ENCODE peak calls at places on chromosomes 2 and 18, in eight cellular contexts. One of them, this sample, is unnamed. For H3K4me1, the result is how much of the 10 kb centered on the place peaks cover.

GRCh38 chr18:76213996-76214395 is 281.0 kb downstream of the ZNF516 start:
- DNase-seq in A673: no peak
- DNase-seq in A549: no peak
- DNase-seq in CD8-positive, alpha-beta T cell: no peak
- DNase-seq in OCI-LY7: no peak
- DNase-seq in neuronal stem cell: no peak
- DNase-seq in HCT116: no peak
- DNase-seq in thoracic aorta: no peak
- DNase-seq in this sample: no peak

GRCh38 chr2:165868211-165868610 is 74.2 kb upstream of the GALNT3 start:
- DNase-seq in A673: peak
- DNase-seq in A549: no peak
- DNase-seq in CD8-positive, alpha-beta T cell: no peak
- DNase-seq in OCI-LY7: no peak
- DNase-seq in neuronal stem cell: no peak
- DNase-seq in HCT116: no peak
- DNase-seq in thoracic aorta: no peak
- DNase-seq in this sample: no peak

GRCh38 chr2:219954331-219954730 is 326.9 kb downstream of the SLC4A3 start:
- DNase-seq in A673: no peak
- DNase-seq in A549: no peak
- DNase-seq in CD8-positive, alpha-beta T cell: no peak
- DNase-seq in OCI-LY7: no peak
- DNase-seq in neuronal stem cell: no peak
- DNase-seq in HCT116: no peak
- DNase-seq in thoracic aorta: no peak
- DNase-seq in this sample: no peak

GRCh38 chr2:197628043-197628500 is 47.3 kb downstream of the RFTN2 start:
- DNase-seq in A673: no peak
- DNase-seq in A549: no peak
- DNase-seq in CD8-positive, alpha-beta T cell: no peak
- DNase-seq in OCI-LY7: no peak
- DNase-seq in neuronal stem cell: peak
- DNase-seq in HCT116: no peak
- DNase-seq in thoracic aorta: no peak
- DNase-seq in this sample: no peak

GRCh38 chr2:96265349-96265839 is 403 bp downstream of the TMEM127 start:
- DNase-seq in A673: peak
- DNase-seq in A549: peak
- DNase-seq in CD8-positive, alpha-beta T cell: no peak
- DNase-seq in OCI-LY7: peak
- DNase-seq in neuronal stem cell: no peak
- DNase-seq in HCT116: no peak
- DNase-seq in thoracic aorta: peak
- DNase-seq in this sample: peak

GRCh38 chr18:26458526-26459232 is 89.7 kb downstream of the KCTD1 start:
- DNase-seq in A673: no peak
- DNase-seq in A549: no peak
- DNase-seq in CD8-positive, alpha-beta T cell: no peak
- DNase-seq in OCI-LY7: no peak
- DNase-seq in neuronal stem cell: no peak
- DNase-seq in HCT116: no peak
- DNase-seq in thoracic aorta: no peak
- DNase-seq in this sample: no peak

GRCh38 chr2:25447018-25447417 is 105.3 kb upstream of the DNMT3A start:
- DNase-seq in A673: no peak
- DNase-seq in A549: no peak
- DNase-seq in CD8-positive, alpha-beta T cell: no peak
- DNase-seq in OCI-LY7: no peak
- DNase-seq in neuronal stem cell: no peak
- DNase-seq in HCT116: no peak
- DNase-seq in thoracic aorta: no peak
- DNase-seq in this sample: no peak

GRCh38 chr2:206004004-206004693 is 81.8 kb downstream of the INO80D start:
- DNase-seq in A673: peak
- DNase-seq in A549: no peak
- DNase-seq in CD8-positive, alpha-beta T cell: no peak
- DNase-seq in OCI-LY7: peak
- DNase-seq in neuronal stem cell: peak
- DNase-seq in HCT116: peak
- DNase-seq in thoracic aorta: no peak
- DNase-seq in this sample: no peak

GRCh38 chr2:3667151-3667631 is 9.2 kb downstream of the ALLC start:
- DNase-seq in A673: no peak
- DNase-seq in A549: no peak
- DNase-seq in CD8-positive, alpha-beta T cell: no peak
- DNase-seq in OCI-LY7: no peak
- DNase-seq in neuronal stem cell: no peak
- DNase-seq in HCT116: no peak
- DNase-seq in thoracic aorta: no peak
- DNase-seq in this sample: no peak

GRCh38 chr2:129711816-129712420 is 267.5 kb upstream of the RAB6C start:
- DNase-seq in A673: no peak
- DNase-seq in A549: no peak
- DNase-seq in CD8-positive, alpha-beta T cell: no peak
- DNase-seq in OCI-LY7: no peak
- DNase-seq in neuronal stem cell: no peak
- DNase-seq in HCT116: no peak
- DNase-seq in thoracic aorta: no peak
- DNase-seq in this sample: no peak

GRCh38 chr2:38224821-38225450 is 149.0 kb upstream of the CYP1B1 start:
- DNase-seq in A673: no peak
- DNase-seq in A549: no peak
- DNase-seq in CD8-positive, alpha-beta T cell: no peak
- DNase-seq in OCI-LY7: no peak
- DNase-seq in neuronal stem cell: no peak
- DNase-seq in HCT116: no peak
- DNase-seq in thoracic aorta: no peak
- DNase-seq in this sample: no peak

GRCh38 chr2:191758420-191759199 is 80.7 kb downstream of the NABP1 start:
- DNase-seq in A673: peak
- DNase-seq in A549: peak
- DNase-seq in CD8-positive, alpha-beta T cell: peak
- DNase-seq in OCI-LY7: peak
- DNase-seq in neuronal stem cell: peak
- DNase-seq in HCT116: peak
- DNase-seq in thoracic aorta: no peak
- DNase-seq in this sample: peak

GRCh38 chr2:37569986-37570688 is 101.3 kb downstream of the CDC42EP3 start:
- DNase-seq in A673: no peak
- DNase-seq in A549: no peak
- DNase-seq in CD8-positive, alpha-beta T cell: no peak
- DNase-seq in OCI-LY7: no peak
- DNase-seq in neuronal stem cell: no peak
- DNase-seq in HCT116: no peak
- DNase-seq in thoracic aorta: no peak
- DNase-seq in this sample: no peak

GRCh38 chr18:36901277-36901701 is 72.4 kb downstream of the KIAA1328 start:
- DNase-seq in A673: no peak
- DNase-seq in A549: no peak
- DNase-seq in CD8-positive, alpha-beta T cell: no peak
- DNase-seq in OCI-LY7: no peak
- DNase-seq in neuronal stem cell: no peak
- DNase-seq in HCT116: no peak
- DNase-seq in thoracic aorta: no peak
- DNase-seq in this sample: no peak

GRCh38 chr2:54663424-54664030 is 59.9 kb upstream of the EML6 start:
- DNase-seq in A673: no peak
- DNase-seq in A549: no peak
- DNase-seq in CD8-positive, alpha-beta T cell: no peak
- DNase-seq in OCI-LY7: no peak
- DNase-seq in neuronal stem cell: no peak
- DNase-seq in HCT116: no peak
- DNase-seq in thoracic aorta: no peak
- DNase-seq in this sample: no peak

GRCh38 chr2:225431387-225431786 is 31.9 kb downstream of the NYAP2 start:
- DNase-seq in A673: peak
- DNase-seq in A549: no peak
- DNase-seq in CD8-positive, alpha-beta T cell: no peak
- DNase-seq in OCI-LY7: no peak
- DNase-seq in neuronal stem cell: no peak
- DNase-seq in HCT116: no peak
- DNase-seq in thoracic aorta: no peak
- DNase-seq in this sample: no peak

GRCh38 chr2:233026211-233026813 is 6.2 kb upstream of the NEU2 start:
- DNase-seq in A673: no peak
- DNase-seq in A549: no peak
- DNase-seq in CD8-positive, alpha-beta T cell: no peak
- DNase-seq in OCI-LY7: no peak
- DNase-seq in neuronal stem cell: no peak
- DNase-seq in HCT116: no peak
- DNase-seq in thoracic aorta: no peak
- DNase-seq in this sample: peak

GRCh38 chr2:205477016-205477705 is 205.1 kb upstream of the NRP2 start:
- DNase-seq in A673: no peak
- DNase-seq in A549: no peak
- DNase-seq in CD8-positive, alpha-beta T cell: no peak
- DNase-seq in OCI-LY7: no peak
- DNase-seq in neuronal stem cell: no peak
- DNase-seq in HCT116: no peak
- DNase-seq in thoracic aorta: no peak
- DNase-seq in this sample: no peak

GRCh38 chr2:86039178-86039962 is 66.3 kb downstream of the POLR1A start:
- DNase-seq in A673: no peak
- DNase-seq in A549: no peak
- DNase-seq in CD8-positive, alpha-beta T cell: peak
- DNase-seq in OCI-LY7: peak
- DNase-seq in neuronal stem cell: no peak
- DNase-seq in HCT116: no peak
- DNase-seq in thoracic aorta: no peak
- DNase-seq in this sample: peak
- H3K4me1 ChIP-seq in A673: under half
- H3K4me1 ChIP-seq in A549: under half
- H3K4me1 ChIP-seq in CD8-positive, alpha-beta T cell: half or more
- H3K4me1 ChIP-seq in OCI-LY7: half or more
- H3K4me1 ChIP-seq in neuronal stem cell: under half
- H3K4me1 ChIP-seq in HCT116: under half
- H3K4me1 ChIP-seq in thoracic aorta: under half
- H3K4me1 ChIP-seq in this sample: half or more

GRCh38 chr18:62755454-62755853 is 40.1 kb downstream of the PHLPP1 start:
- DNase-seq in A673: no peak
- DNase-seq in A549: no peak
- DNase-seq in CD8-positive, alpha-beta T cell: no peak
- DNase-seq in OCI-LY7: no peak
- DNase-seq in neuronal stem cell: no peak
- DNase-seq in HCT116: no peak
- DNase-seq in thoracic aorta: no peak
- DNase-seq in this sample: no peak

GRCh38 chr18:62751341-62751821 is 36.0 kb downstream of the PHLPP1 start:
- DNase-seq in A673: peak
- DNase-seq in A549: no peak
- DNase-seq in CD8-positive, alpha-beta T cell: no peak
- DNase-seq in OCI-LY7: no peak
- DNase-seq in neuronal stem cell: peak
- DNase-seq in HCT116: no peak
- DNase-seq in thoracic aorta: no peak
- DNase-seq in this sample: no peak

GRCh38 chr18:62755946-62756345 is 40.6 kb downstream of the PHLPP1 start:
- DNase-seq in A673: no peak
- DNase-seq in A549: no peak
- DNase-seq in CD8-positive, alpha-beta T cell: no peak
- DNase-seq in OCI-LY7: no peak
- DNase-seq in neuronal stem cell: no peak
- DNase-seq in HCT116: no peak
- DNase-seq in thoracic aorta: no peak
- DNase-seq in this sample: no peak

GRCh38 chr18:62751977-62752376 is 36.6 kb downstream of the PHLPP1 start:
- DNase-seq in A673: no peak
- DNase-seq in A549: no peak
- DNase-seq in CD8-positive, alpha-beta T cell: no peak
- DNase-seq in OCI-LY7: no peak
- DNase-seq in neuronal stem cell: no peak
- DNase-seq in HCT116: no peak
- DNase-seq in thoracic aorta: no peak
- DNase-seq in this sample: no peak

GRCh38 chr18:62754026-62754425 is 38.7 kb downstream of the PHLPP1 start:
- DNase-seq in A673: no peak
- DNase-seq in A549: no peak
- DNase-seq in CD8-positive, alpha-beta T cell: no peak
- DNase-seq in OCI-LY7: no peak
- DNase-seq in neuronal stem cell: no peak
- DNase-seq in HCT116: no peak
- DNase-seq in thoracic aorta: no peak
- DNase-seq in this sample: no peak
- H3K4me1 ChIP-seq in A673: under half
- H3K4me1 ChIP-seq in A549: under half
- H3K4me1 ChIP-seq in CD8-positive, alpha-beta T cell: under half
- H3K4me1 ChIP-seq in OCI-LY7: under half
- H3K4me1 ChIP-seq in neuronal stem cell: under half
- H3K4me1 ChIP-seq in HCT116: under half
- H3K4me1 ChIP-seq in thoracic aorta: under half
- H3K4me1 ChIP-seq in this sample: under half

DNA sequence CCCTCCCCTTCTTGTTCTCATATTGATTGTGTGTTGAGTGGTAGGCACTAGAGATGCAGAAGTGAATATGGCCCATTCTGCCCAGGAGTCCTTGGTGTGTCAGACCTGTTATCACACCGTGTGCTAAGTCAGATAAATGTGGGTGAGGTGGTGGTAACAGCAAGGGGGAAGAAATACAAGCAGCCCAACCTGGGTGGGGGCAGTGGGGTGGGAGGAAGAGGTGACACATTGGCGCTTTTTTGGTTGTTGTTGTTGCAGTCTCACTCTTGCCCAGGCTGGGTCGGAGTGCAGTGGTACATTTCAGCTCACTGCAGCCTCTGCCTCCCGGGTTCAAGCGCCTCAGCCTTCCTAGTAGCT is 12.8 kb downstream of the B3GNT2 start:
- DNase-seq in A673: no peak
- DNase-seq in A549: no peak
- DNase-seq in CD8-positive, alpha-beta T cell: peak
- DNase-seq in OCI-LY7: no peak
- DNase-seq in neuronal stem cell: no peak
- DNase-seq in HCT116: no peak
- DNase-seq in thoracic aorta: no peak
- DNase-seq in this sample: peak
- H3K4me1 ChIP-seq in A673: under half
- H3K4me1 ChIP-seq in A549: under half
- H3K4me1 ChIP-seq in CD8-positive, alpha-beta T cell: half or more
- H3K4me1 ChIP-seq in OCI-LY7: under half
- H3K4me1 ChIP-seq in neuronal stem cell: under half
- H3K4me1 ChIP-seq in HCT116: under half
- H3K4me1 ChIP-seq in thoracic aorta: under half
- H3K4me1 ChIP-seq in this sample: half or more

GRCh38 chr2:42905341-42906114 is 113.1 kb upstream of the HAAO start:
- DNase-seq in A673: peak
- DNase-seq in A549: no peak
- DNase-seq in CD8-positive, alpha-beta T cell: no peak
- DNase-seq in OCI-LY7: no peak
- DNase-seq in neuronal stem cell: no peak
- DNase-seq in HCT116: no peak
- DNase-seq in thoracic aorta: no peak
- DNase-seq in this sample: no peak
- H3K4me1 ChIP-seq in A673: under half
- H3K4me1 ChIP-seq in A549: under half
- H3K4me1 ChIP-seq in CD8-positive, alpha-beta T cell: under half
- H3K4me1 ChIP-seq in OCI-LY7: under half
- H3K4me1 ChIP-seq in neuronal stem cell: under half
- H3K4me1 ChIP-seq in HCT116: under half
- H3K4me1 ChIP-seq in thoracic aorta: half or more
- H3K4me1 ChIP-seq in this sample: under half

GRCh38 chr18:2979871-2980606 is 32.9 kb downstream of the LPIN2 start:
- DNase-seq in A673: no peak
- DNase-seq in A549: no peak
- DNase-seq in CD8-positive, alpha-beta T cell: no peak
- DNase-seq in OCI-LY7: peak
- DNase-seq in neuronal stem cell: no peak
- DNase-seq in HCT116: no peak
- DNase-seq in thoracic aorta: no peak
- DNase-seq in this sample: no peak
- H3K4me1 ChIP-seq in A673: half or more
- H3K4me1 ChIP-seq in A549: half or more
- H3K4me1 ChIP-seq in CD8-positive, alpha-beta T cell: half or more
- H3K4me1 ChIP-seq in OCI-LY7: half or more
- H3K4me1 ChIP-seq in neuronal stem cell: under half
- H3K4me1 ChIP-seq in HCT116: under half
- H3K4me1 ChIP-seq in thoracic aorta: half or more
- H3K4me1 ChIP-seq in this sample: half or more